ENCODE peak calls at places on chromosomes 2 and 18, in seven cellular contexts. One of them, this sample, is unnamed.

GRCh38 chr2:128986867-128987268 is 668.2 kb upstream of the HS6ST1 start:
- DNase-seq in B cell: no peak
- DNase-seq in IMR-90: no peak
- DNase-seq in stromal cell of bone marrow: no peak
- DNase-seq in left lung: no peak
- DNase-seq in ACHN: no peak
- DNase-seq in activated gamma-delta T cell: no peak
- DNase-seq in this sample: no peak

GRCh38 chr2:198807131-198807530 is 650.6 kb downstream of the SATB2 start:
- DNase-seq in B cell: no peak
- DNase-seq in IMR-90: peak
- DNase-seq in stromal cell of bone marrow: peak
- DNase-seq in left lung: no peak
- DNase-seq in ACHN: no peak
- DNase-seq in activated gamma-delta T cell: no peak
- DNase-seq in this sample: peak

GRCh38 chr2:231541605-231542509 is 11.6 kb upstream of the NMUR1 start:
- DNase-seq in B cell: no peak
- DNase-seq in IMR-90: no peak
- DNase-seq in stromal cell of bone marrow: no peak
- DNase-seq in left lung: peak
- DNase-seq in ACHN: peak
- DNase-seq in activated gamma-delta T cell: no peak
- DNase-seq in this sample: no peak

GRCh38 chr2:36466135-36466534 is 110.6 kb downstream of the CRIM1 start:
- DNase-seq in B cell: no peak
- DNase-seq in IMR-90: no peak
- DNase-seq in stromal cell of bone marrow: no peak
- DNase-seq in left lung: no peak
- DNase-seq in ACHN: no peak
- DNase-seq in activated gamma-delta T cell: no peak
- DNase-seq in this sample: no peak

GRCh38 chr18:63071566-63072175 is 247.9 kb downstream of the BCL2 start:
- DNase-seq in B cell: no peak
- DNase-seq in IMR-90: no peak
- DNase-seq in stromal cell of bone marrow: no peak
- DNase-seq in left lung: no peak
- DNase-seq in ACHN: no peak
- DNase-seq in activated gamma-delta T cell: no peak
- DNase-seq in this sample: no peak

GRCh38 chr2:165471349-165471975 is 2.0 kb downstream of the CSRNP3 start:
- DNase-seq in B cell: no peak
- DNase-seq in IMR-90: no peak
- DNase-seq in stromal cell of bone marrow: no peak
- DNase-seq in left lung: no peak
- DNase-seq in ACHN: no peak
- DNase-seq in activated gamma-delta T cell: no peak
- DNase-seq in this sample: peak

GRCh38 chr18:74530584-74530862 is 3.8 kb upstream of the CNDP1 start:
- DNase-seq in B cell: no peak
- DNase-seq in IMR-90: no peak
- DNase-seq in stromal cell of bone marrow: no peak
- DNase-seq in left lung: no peak
- DNase-seq in ACHN: no peak
- DNase-seq in activated gamma-delta T cell: no peak
- DNase-seq in this sample: no peak

GRCh38 chr2:72000110-72000509 is 147.6 kb downstream of the CYP26B1 start:
- DNase-seq in B cell: no peak
- DNase-seq in IMR-90: no peak
- DNase-seq in stromal cell of bone marrow: no peak
- DNase-seq in left lung: peak
- DNase-seq in ACHN: no peak
- DNase-seq in activated gamma-delta T cell: no peak
- DNase-seq in this sample: no peak

GRCh38 chr2:241573741-241574140 is 15.2 kb downstream of the BOK start:
- DNase-seq in B cell: no peak
- DNase-seq in IMR-90: no peak
- DNase-seq in stromal cell of bone marrow: no peak
- DNase-seq in left lung: peak
- DNase-seq in ACHN: no peak
- DNase-seq in activated gamma-delta T cell: no peak
- DNase-seq in this sample: no peak

GRCh38 chr2:100584811-100585210 is 22.0 kb downstream of the PDCL3 start:
- DNase-seq in B cell: no peak
- DNase-seq in IMR-90: no peak
- DNase-seq in stromal cell of bone marrow: no peak
- DNase-seq in left lung: no peak
- DNase-seq in ACHN: no peak
- DNase-seq in activated gamma-delta T cell: no peak
- DNase-seq in this sample: no peak

GRCh38 chr2:37417321-37417720 is 72.9 kb downstream of the QPCT start:
- DNase-seq in B cell: no peak
- DNase-seq in IMR-90: peak
- DNase-seq in stromal cell of bone marrow: peak
- DNase-seq in left lung: no peak
- DNase-seq in ACHN: no peak
- DNase-seq in activated gamma-delta T cell: no peak
- DNase-seq in this sample: peak

GRCh38 chr2:144480257-144480656 is 39.7 kb downstream of the ZEB2 start:
- DNase-seq in B cell: no peak
- DNase-seq in IMR-90: peak
- DNase-seq in stromal cell of bone marrow: no peak
- DNase-seq in left lung: no peak
- DNase-seq in ACHN: no peak
- DNase-seq in activated gamma-delta T cell: no peak
- DNase-seq in this sample: no peak

GRCh38 chr2:61431345-61431744 is 39.5 kb downstream of the USP34 start:
- DNase-seq in B cell: no peak
- DNase-seq in IMR-90: no peak
- DNase-seq in stromal cell of bone marrow: no peak
- DNase-seq in left lung: no peak
- DNase-seq in ACHN: no peak
- DNase-seq in activated gamma-delta T cell: no peak
- DNase-seq in this sample: no peak

GRCh38 chr2:68266655-68267054 is 14.3 kb upstream of the PPP3R1 start:
- DNase-seq in B cell: no peak
- DNase-seq in IMR-90: no peak
- DNase-seq in stromal cell of bone marrow: no peak
- DNase-seq in left lung: no peak
- DNase-seq in ACHN: no peak
- DNase-seq in activated gamma-delta T cell: no peak
- DNase-seq in this sample: no peak

GRCh38 chr2:128466377-128467175 is 147.9 kb upstream of the HS6ST1 start:
- DNase-seq in B cell: no peak
- DNase-seq in IMR-90: no peak
- DNase-seq in stromal cell of bone marrow: no peak
- DNase-seq in left lung: no peak
- DNase-seq in ACHN: no peak
- DNase-seq in activated gamma-delta T cell: no peak
- DNase-seq in this sample: no peak

GRCh38 chr2:44134848-44135247 is 33.8 kb upstream of the PPM1B start:
- DNase-seq in B cell: no peak
- DNase-seq in IMR-90: no peak
- DNase-seq in stromal cell of bone marrow: no peak
- DNase-seq in left lung: no peak
- DNase-seq in ACHN: no peak
- DNase-seq in activated gamma-delta T cell: no peak
- DNase-seq in this sample: no peak

GRCh38 chr2:230919681-230920080 is 5.4 kb downstream of the GPR55 start:
- DNase-seq in B cell: no peak
- DNase-seq in IMR-90: no peak
- DNase-seq in stromal cell of bone marrow: no peak
- DNase-seq in left lung: no peak
- DNase-seq in ACHN: no peak
- DNase-seq in activated gamma-delta T cell: no peak
- DNase-seq in this sample: no peak

GRCh38 chr2:138059487-138059886 is 95.2 kb downstream of the HNMT start:
- DNase-seq in B cell: no peak
- DNase-seq in IMR-90: no peak
- DNase-seq in stromal cell of bone marrow: peak
- DNase-seq in left lung: no peak
- DNase-seq in ACHN: no peak
- DNase-seq in activated gamma-delta T cell: no peak
- DNase-seq in this sample: no peak

GRCh38 chr18:8656226-8656625 is 47.0 kb downstream of the RAB12 start:
- DNase-seq in B cell: no peak
- DNase-seq in IMR-90: no peak
- DNase-seq in stromal cell of bone marrow: peak
- DNase-seq in left lung: no peak
- DNase-seq in ACHN: no peak
- DNase-seq in activated gamma-delta T cell: no peak
- DNase-seq in this sample: no peak

GRCh38 chr2:9975805-9976447 is 24.4 kb downstream of the GRHL1 start:
- DNase-seq in B cell: no peak
- DNase-seq in IMR-90: peak
- DNase-seq in stromal cell of bone marrow: peak
- DNase-seq in left lung: no peak
- DNase-seq in ACHN: peak
- DNase-seq in activated gamma-delta T cell: no peak
- DNase-seq in this sample: peak

GRCh38 chr2:175690113-175690716 is 311.9 kb downstream of the LNPK start:
- DNase-seq in B cell: no peak
- DNase-seq in IMR-90: peak
- DNase-seq in stromal cell of bone marrow: peak
- DNase-seq in left lung: no peak
- DNase-seq in ACHN: peak
- DNase-seq in activated gamma-delta T cell: no peak
- DNase-seq in this sample: peak

GRCh38 chr2:48145845-48146452 is 239.7 kb upstream of the FBXO11 start:
- DNase-seq in B cell: no peak
- DNase-seq in IMR-90: peak
- DNase-seq in stromal cell of bone marrow: no peak
- DNase-seq in left lung: no peak
- DNase-seq in ACHN: no peak
- DNase-seq in activated gamma-delta T cell: no peak
- DNase-seq in this sample: no peak

GRCh38 chr2:72146357-72147302 is 1.0 kb downstream of the CYP26B1 start:
- DNase-seq in B cell: no peak
- DNase-seq in IMR-90: no peak
- DNase-seq in stromal cell of bone marrow: no peak
- DNase-seq in left lung: peak
- DNase-seq in ACHN: no peak
- DNase-seq in activated gamma-delta T cell: no peak
- DNase-seq in this sample: no peak

GRCh38 chr18:63963610-63964256 is 6.1 kb upstream of the SERPINB8 start:
- DNase-seq in B cell: peak
- DNase-seq in IMR-90: peak
- DNase-seq in stromal cell of bone marrow: no peak
- DNase-seq in left lung: no peak
- DNase-seq in ACHN: peak
- DNase-seq in activated gamma-delta T cell: no peak
- DNase-seq in this sample: no peak

GRCh38 chr2:137886432-137886831 is 77.8 kb upstream of the HNMT start:
- DNase-seq in B cell: no peak
- DNase-seq in IMR-90: no peak
- DNase-seq in stromal cell of bone marrow: no peak
- DNase-seq in left lung: no peak
- DNase-seq in ACHN: peak
- DNase-seq in activated gamma-delta T cell: no peak
- DNase-seq in this sample: no peak

GRCh38 chr2:119402645-119403560 is 28.8 kb upstream of the TMEM37 start:
- DNase-seq in B cell: no peak
- DNase-seq in IMR-90: no peak
- DNase-seq in stromal cell of bone marrow: no peak
- DNase-seq in left lung: no peak
- DNase-seq in ACHN: no peak
- DNase-seq in activated gamma-delta T cell: no peak
- DNase-seq in this sample: no peak

GRCh38 chr18:59823611-59824195 is 76.1 kb upstream of the PMAIP1 start:
- DNase-seq in B cell: no peak
- DNase-seq in IMR-90: peak
- DNase-seq in stromal cell of bone marrow: peak
- DNase-seq in left lung: no peak
- DNase-seq in ACHN: peak
- DNase-seq in activated gamma-delta T cell: no peak
- DNase-seq in this sample: no peak